ENCODE peak calls at places on chromosome 11, in four cellular contexts. F, T, Q and G are unnamed samples.

GRCh38 chr11:121696177-121696863 is 243.6 kb upstream of the SORL1-AS1 start:
- DNase-seq in Q (no peak), T (no peak), F (no peak), G (no peak)

GRCh38 chr11:66288138-66288865 is 641 bp downstream of the YIF1A start:
- DNase-seq in Q (no peak), T (no peak), F (peak), G (no peak)

GRCh38 chr11:104096900-104097299 is 60.5 kb downstream of the DDI1 start:
- DNase-seq in Q (no peak), F (no peak), T (no peak), G (no peak)

GRCh38 chr11:75352417-75353206 is 1.2 kb upstream of the ARRB1 start:
- DNase-seq in F (peak), T (no peak), Q (no peak), G (no peak)

GRCh38 chr11:17351171-17351509 is 460 bp upstream of the NCR3LG1 start:
- DNase-seq in F (no peak), T (no peak), Q (no peak), G (no peak)

GRCh38 chr11:4748435-4748834 is 21.3 kb downstream of the OR51F1 start:
- DNase-seq in Q (no peak), T (no peak), F (peak), G (no peak)

GRCh38 chr11:117187799-117188481 is 9.4 kb downstream of the SIDT2 start:
- DNase-seq in T (no peak), F (no peak), Q (no peak), G (no peak)

GRCh38 chr11:6576471-6577373 is 26.7 kb downstream of the RRP8 start:
- DNase-seq in F (peak), Q (no peak), T (peak), G (peak)

GRCh38 chr11:79822771-79823170 is 381.9 kb upstream of the TENM4 start:
- DNase-seq in Q (no peak), F (no peak), T (no peak), G (no peak)

GRCh38 chr11:34730544-34731295 is 109.8 kb downstream of the EHF start:
- DNase-seq in T (no peak), Q (no peak), F (no peak), G (no peak)

GRCh38 chr11:9759519-9760179 is 95.8 kb downstream of the SWAP70 start:
- DNase-seq in Q (peak), F (peak), T (peak), G (peak)
- H3K4me3 ChIP-seq in Q (no peak), F (peak), T (peak), G (no peak)

GRCh38 chr11:60447070-60447469 is 8.6 kb upstream of the MS4A1 start:
- DNase-seq in F (no peak), Q (no peak), T (no peak), G (no peak)
- H3K4me3 ChIP-seq in F (no peak), Q (no peak), T (no peak), G (no peak)

GRCh38 chr11:31932879-31933278 is 121.8 kb upstream of the PAX6 start:
- DNase-seq in F (no peak), Q (no peak), T (no peak), G (no peak)

GRCh38 chr11:31927982-31928381 is 116.9 kb upstream of the PAX6 start:
- DNase-seq in Q (no peak), T (no peak), F (no peak), G (no peak)

GRCh38 chr11:31921066-31921465 is 109.9 kb upstream of the PAX6 start:
- DNase-seq in T (no peak), F (no peak), Q (no peak), G (no peak)

GRCh38 chr11:31922450-31922849 is 111.3 kb upstream of the PAX6 start:
- DNase-seq in F (no peak), Q (no peak), T (no peak), G (no peak)

GRCh38 chr11:31926816-31927528 is 115.8 kb upstream of the PAX6 start:
- DNase-seq in T (no peak), F (no peak), Q (no peak), G (no peak)
- H3K4me3 ChIP-seq in T (no peak), F (no peak), Q (no peak), G (no peak)

DNA sequence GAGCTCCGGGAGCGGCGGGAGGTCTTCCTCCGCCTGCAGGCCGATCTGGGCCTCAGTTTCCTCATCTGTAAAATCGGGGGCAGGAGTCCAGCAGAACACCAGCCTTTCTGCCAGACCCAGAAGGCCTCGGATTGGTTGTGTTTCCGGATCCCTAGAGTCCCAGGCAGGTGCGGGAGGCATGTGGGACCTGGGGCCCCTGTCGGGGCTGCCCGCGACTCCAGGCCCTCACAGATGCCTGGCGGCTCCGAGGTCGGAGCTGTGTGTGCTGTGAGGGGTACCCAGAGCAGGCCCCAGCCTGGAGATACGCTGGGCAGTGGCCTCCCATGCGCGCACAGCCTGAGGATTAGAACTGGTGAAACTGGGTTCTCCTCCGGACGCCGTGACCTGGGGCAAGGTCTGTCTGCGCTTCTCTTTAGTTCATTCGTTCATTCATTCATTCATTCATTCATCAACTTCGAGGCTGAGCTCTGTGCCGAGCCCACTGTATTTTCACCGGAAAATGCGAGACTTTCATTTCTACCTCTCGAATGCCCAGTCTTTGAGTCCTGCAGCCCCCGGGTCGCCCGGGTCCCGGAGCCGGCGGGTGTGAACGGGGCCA is 24.6 kb downstream of the FLRT1 start:
- DNase-seq in Q (no peak), F (no peak), T (no peak), G (no peak)
- H3K4me3 ChIP-seq in Q (peak), F (peak), T (peak), G (peak)

DNA sequence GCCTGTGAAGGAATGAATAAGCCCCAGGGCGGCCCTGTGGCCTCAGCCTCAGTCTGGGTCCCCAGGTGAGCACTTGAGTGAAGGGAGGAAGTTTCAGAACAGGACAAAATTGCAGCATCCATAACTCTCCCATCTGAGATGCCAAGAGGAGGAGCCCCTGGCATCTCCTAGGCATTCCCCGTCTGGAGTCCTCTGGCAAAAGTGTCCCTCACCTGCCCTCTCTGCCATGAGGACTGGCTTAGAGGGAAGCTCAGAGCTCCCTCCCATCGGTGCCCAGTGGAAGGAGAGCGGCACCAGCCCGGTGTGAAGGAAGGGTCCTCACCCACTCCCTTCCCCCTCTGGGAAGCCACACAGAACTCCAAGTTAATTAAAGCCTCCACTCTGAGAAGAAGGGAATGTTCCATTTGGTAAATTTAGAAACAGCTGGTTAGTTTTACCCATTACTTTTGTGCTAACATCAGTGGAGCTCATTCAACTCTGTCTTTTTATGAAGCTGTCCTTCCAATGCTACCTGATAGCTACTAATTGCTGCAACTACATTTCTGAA is 123.4 kb upstream of the RCN1 start:
- DNase-seq in Q (no peak), F (no peak), T (no peak), G (no peak)
- H3K4me3 ChIP-seq in Q (no peak), F (no peak), T (no peak), G (no peak)

DNA sequence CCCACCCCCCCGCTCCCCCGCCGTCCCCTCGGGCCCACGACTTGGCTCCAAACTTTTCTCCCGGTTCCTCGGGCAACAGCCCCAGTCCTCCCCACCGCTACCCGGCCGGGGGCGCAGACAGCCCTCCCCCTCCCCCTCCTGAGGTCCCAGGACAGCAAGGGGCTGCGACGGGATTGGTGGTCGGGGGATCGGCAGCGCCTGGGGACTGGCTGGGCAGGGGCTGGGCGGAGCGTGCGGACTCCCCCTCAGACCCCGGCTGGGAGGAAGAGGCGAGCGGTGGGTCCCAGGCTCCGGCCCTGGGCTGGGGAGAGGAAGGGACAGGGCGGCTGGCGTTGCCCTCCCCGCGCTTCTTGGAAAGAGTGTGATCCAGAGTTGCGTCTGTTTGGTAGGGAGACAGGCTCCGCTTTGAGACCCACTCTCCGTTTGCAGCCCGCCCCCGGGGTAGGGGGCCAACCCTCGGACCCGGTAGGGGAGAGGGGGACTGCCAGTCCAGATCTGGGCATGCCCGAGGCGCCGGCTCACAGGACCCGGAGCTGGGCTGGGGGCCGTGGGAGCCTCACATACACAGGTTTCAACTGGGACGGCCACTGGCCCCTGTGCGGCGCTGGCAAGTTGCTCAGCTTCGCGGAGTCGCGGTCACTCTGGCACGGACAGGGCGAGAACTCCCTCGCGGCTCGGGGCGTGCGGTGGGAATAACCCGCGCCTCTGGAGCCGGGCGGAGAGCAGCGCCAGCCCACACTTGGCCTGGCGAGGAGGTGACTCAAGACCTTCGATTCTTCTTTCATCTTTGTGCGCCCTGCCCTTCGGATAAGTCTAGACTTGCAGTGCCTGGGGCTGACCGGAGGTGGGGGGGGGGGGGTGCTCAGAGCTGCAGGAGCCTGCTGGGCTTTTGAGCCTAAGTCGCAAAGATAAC is 1.0 kb downstream of the TSKU start:
- DNase-seq in Q (no peak), T (peak), F (peak), G (peak)
- H3K4me3 ChIP-seq in Q (peak), T (peak), F (peak), G (peak)

DNA sequence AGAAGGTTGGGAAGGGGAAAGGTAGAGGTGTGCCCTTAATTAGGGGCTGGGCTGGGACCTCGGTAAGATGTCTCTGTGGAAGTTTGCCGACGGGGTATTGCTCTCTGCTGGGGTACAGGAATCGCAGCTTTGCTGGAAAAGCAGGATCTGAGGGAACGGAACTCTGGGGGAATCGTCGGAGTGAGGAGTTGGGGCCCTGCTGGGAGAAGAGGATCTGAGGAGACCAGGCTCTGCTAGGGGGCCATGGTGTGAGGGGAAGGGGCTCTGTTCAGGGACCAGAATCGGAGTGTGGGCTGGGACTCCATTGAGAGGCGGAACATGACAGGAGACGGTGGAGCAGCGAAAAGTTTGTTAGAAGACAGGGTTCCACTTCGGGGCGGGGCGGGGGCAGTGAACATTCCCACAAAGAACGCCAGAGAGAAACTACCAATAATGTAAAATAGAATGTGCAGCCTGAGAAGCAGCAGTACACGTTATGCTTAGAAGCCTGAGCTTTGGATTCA is 456 bp downstream of the AAMDC start:
- DNase-seq in F (peak), T (peak), Q (no peak), G (no peak)
- H3K4me3 ChIP-seq in F (peak), T (peak), Q (peak), G (peak)

GRCh38 chr11:62792193-62792575 is 378 bp upstream of the TMEM223 start:
- DNase-seq in Q (no peak), F (no peak), T (no peak), G (no peak)
- H3K4me3 ChIP-seq in Q (peak), F (peak), T (peak), G (peak)